ENCODE peak calls at places on chromosomes 2 and 18, in seven cellular contexts. W is aorta; L is stimulated activated naive CD8-positive, alpha-beta T cell treated with anti-CD3 and anti-CD28 coated beads, Interleukin-15, Interleukin-2, amounts not matched to agents 100 U/mL and 50 U/mL, for 24 hours; X is cardiac muscle cell; A is CD8-positive, alpha-beta T cell; Z is SJCRH30; D is retina. K is an unnamed sample.

GRCh38 chr18:60389314-60389713 is 16.7 kb upstream of the MC4R start:
- DNase-seq in L (no peak), X (no peak), A (no peak), W (no peak), Z (no peak), D (no peak), K (no peak)

GRCh38 chr2:96260404-96261260 is 5.2 kb downstream of the TMEM127 start:
- DNase-seq in Z (peak), A (peak), W (peak), X (peak), D (peak), L (peak), K (peak)

GRCh38 chr18:45805551-45805950 is 19.9 kb upstream of the SIGLEC15 start:
- DNase-seq in X (no peak), L (no peak), D (no peak), A (no peak), Z (no peak), W (no peak), K (no peak)

GRCh38 chr2:74867841-74868658 is 34.1 kb downstream of the HK2 start:
- DNase-seq in D (peak), X (peak), W (no peak), Z (peak), A (no peak), L (no peak), K (peak)

GRCh38 chr2:73984203-73984921 is at the start of gene TET3:
- DNase-seq in X (peak), A (peak), D (peak), L (peak), Z (peak), W (peak), K (peak)

GRCh38 chr2:165573534-165574461 is 104.3 kb downstream of the CSRNP3 start:
- DNase-seq in A (no peak), X (peak), D (peak), Z (peak), W (no peak), L (no peak), K (peak)

GRCh38 chr2:11742317-11742701 is 4.1 kb upstream of the LPIN1 start:
- DNase-seq in A (no peak), D (no peak), L (no peak), X (no peak), Z (no peak), W (no peak), K (peak)

GRCh38 chr2:231411237-231411636 is 15.7 kb downstream of the B3GNT7 start:
- DNase-seq in L (no peak), X (no peak), A (no peak), Z (no peak), W (no peak), D (peak), K (no peak)

K was measured in left kidney.